ENCODE peak calls at places on chromosomes 13 and 19, in five cellular contexts. E is A549, A is IMR-90, N is HepG2, X is K562. G is an unnamed sample.

GRCh38 chr13:42524487-42525034 is 49.4 kb upstream of the TNFSF11 start:
- DNase-seq in E (no peak), A (no peak), N (no peak), X (no peak), G (no peak)

GRCh38 chr19:36010402-36010801 is 1.8 kb upstream of the SYNE4 start:
- DNase-seq in E (no peak), A (no peak), N (no peak), X (no peak), G (no peak)

GRCh38 chr19:1312732-1313694 is 27.3 kb downstream of the EFNA2 start:
- DNase-seq in E (peak; percentile 88), A (peak; percentile 58), N (no peak), X (no peak), G (no peak)

GRCh38 chr19:28915737-28916460 is 297.1 kb downstream of the UQCRFS1 start:
- DNase-seq in E (no peak), A (no peak), N (no peak), X (peak; percentile 2), G (no peak)

GRCh38 chr13:46609726-46610125 is 56.8 kb downstream of the LRCH1 start:
- DNase-seq in E (no peak), A (no peak), N (no peak), X (no peak), G (no peak)

GRCh38 chr19:4536798-4537197 is 1.8 kb upstream of the PLIN5 start:
- DNase-seq in E (no peak), A (no peak), N (no peak), X (no peak), G (no peak)

GRCh38 chr13:34349091-34349722 is 531.3 kb downstream of the RFC3 start:
- DNase-seq in E (no peak), A (peak; percentile 89), N (no peak), X (no peak), G (no peak)

GRCh38 chr13:107373551-107373950 is 805.6 kb upstream of the ARGLU1 start:
- DNase-seq in E (no peak), A (peak; percentile 91), N (no peak), X (no peak), G (no peak)

GRCh38 chr13:54187461-54187860 is 1158.8 kb downstream of the OLFM4 start:
- DNase-seq in E (no peak), A (no peak), N (no peak), X (no peak), G (no peak)

GRCh38 chr13:107867701-107868661 is 347.4 kb downstream of the LIG4 start:
- DNase-seq in E (no peak), A (peak; percentile 57), N (no peak), X (peak; percentile 79), G (no peak)

GRCh38 chr13:48412881-48413351 is at the start of gene LPAR6:
- DNase-seq in E (no peak), A (peak; percentile 73), N (peak; percentile 95), X (no peak), G (no peak)

GRCh38 chr13:44904982-44905381 is 84.3 kb downstream of the NUFIP1 start:
- DNase-seq in E (peak; percentile 32), A (peak; percentile 97), N (no peak), X (no peak), G (no peak)

GRCh38 chr13:112693831-112694497 is 4.1 kb downstream of the ATP11A start:
- DNase-seq in E (no peak), A (peak; percentile 90), N (no peak), X (no peak), G (no peak)

GRCh38 chr19:44005968-44006367 is 3.2 kb downstream of the ZNF230 start:
- DNase-seq in E (no peak), A (peak; percentile 23), N (no peak), X (no peak), G (no peak)

GRCh38 chr13:108948269-108948671 is 318.9 kb downstream of the MYO16 start:
- DNase-seq in E (peak; percentile 35), A (no peak), N (peak; percentile 24), X (no peak), G (no peak)

GRCh38 chr13:77345150-77345780 is 18.4 kb upstream of the MYCBP2 start:
- DNase-seq in E (no peak), A (no peak), N (no peak), X (no peak), G (no peak)

GRCh38 chr19:44943801-44944249 is 1.8 kb downstream of the APOC4 start:
- DNase-seq in E (no peak), A (no peak), N (no peak), X (peak; percentile 90), G (no peak)

GRCh38 chr13:97798836-97799235 is 154.6 kb upstream of the IPO5 start:
- DNase-seq in E (no peak), A (peak; percentile 15), N (no peak), X (no peak), G (no peak)

GRCh38 chr19:38877781-38878574 is at the start of gene RINL:
- DNase-seq in E (no peak), A (no peak), N (no peak), X (peak; percentile 61), G (no peak)

GRCh38 chr19:12346896-12347295 is 13.5 kb upstream of the ZNF563 start:
- DNase-seq in E (no peak), A (no peak), N (peak; percentile 58), X (no peak), G (no peak)

GRCh38 chr19:12772323-12772722 is 3.0 kb downstream of the HOOK2 start:
- DNase-seq in E (no peak), A (no peak), N (no peak), X (no peak), G (no peak)

GRCh38 chr13:47680752-47681151 is 320.3 kb downstream of the SUCLA2 start:
- DNase-seq in E (no peak), A (peak; percentile 50), N (no peak), X (no peak), G (no peak)

GRCh38 chr19:8611391-8611883 is 922 bp upstream of the ADAMTS10 start:
- DNase-seq in E (no peak), A (no peak), N (no peak), X (no peak), G (no peak)

GRCh38 chr19:32802840-32803239 is 66.7 kb downstream of the SLC7A9 start:
- DNase-seq in E (no peak), A (no peak), N (no peak), X (peak; percentile 34), G (no peak)

GRCh38 chr13:103876571-103876970 is 810.4 kb upstream of the SLC10A2 start:
- DNase-seq in E (no peak), A (peak; percentile 1), N (no peak), X (no peak), G (no peak)

GRCh38 chr19:33245948-33246728 is 20.5 kb upstream of the SLC7A10 start:
- DNase-seq in E (no peak), A (no peak), N (no peak), X (peak; percentile 14), G (peak; percentile 73)

GRCh38 chr19:16148443-16149045 is 5.1 kb downstream of the HSH2D start:
- DNase-seq in E (no peak), A (no peak), N (no peak), X (no peak), G (no peak)

GRCh38 chr13:83498486-83499190 is 383.6 kb downstream of the SLITRK1 start:
- DNase-seq in E (peak; percentile 9), A (peak; percentile 37), N (no peak), X (no peak), G (no peak)

DNA sequence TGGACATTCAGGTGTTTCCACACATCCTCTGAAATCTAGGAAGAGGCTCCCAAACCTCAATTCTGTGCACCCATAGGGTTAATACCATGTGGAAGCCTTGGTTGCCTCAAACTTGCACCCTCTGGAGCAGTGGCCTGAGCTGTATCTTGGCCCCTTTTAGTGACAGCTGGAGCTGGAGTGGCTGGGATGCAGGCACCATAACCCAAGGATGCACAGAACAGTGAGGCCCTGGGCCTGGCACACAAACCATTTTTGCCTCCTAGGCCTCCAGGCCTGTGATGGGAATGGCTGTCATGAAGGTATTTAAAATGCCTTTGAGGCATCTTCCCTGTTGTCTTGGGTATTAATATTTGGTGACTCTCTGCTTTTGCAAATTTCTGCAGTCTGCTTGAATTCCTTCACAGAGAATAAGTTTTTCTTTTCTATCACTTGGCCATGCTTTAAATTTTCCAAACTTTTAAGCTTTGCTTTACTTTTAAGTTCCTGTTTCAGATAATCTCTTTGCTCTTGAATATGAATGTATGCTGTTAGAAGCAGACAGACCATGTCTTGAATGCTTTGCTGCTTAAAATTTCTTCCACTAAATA is 1594.5 kb upstream of the PCDH20 start:
- DNase-seq in E (no peak), A (no peak), N (no peak), X (no peak), G (no peak)
- TF ChIP-seq CEBPB in E (no peak), A (no peak), N (no peak), X (no peak), G (no peak)

GRCh38 chr19:6236310-6237291 is 43.2 kb downstream of the MLLT1 start:
- DNase-seq in E (no peak), A (no peak), N (no peak), X (no peak), G (no peak)
- TF ChIP-seq MAFK in E (no peak), A (no peak), N (no peak), X (no peak), G (no peak)

DNA sequence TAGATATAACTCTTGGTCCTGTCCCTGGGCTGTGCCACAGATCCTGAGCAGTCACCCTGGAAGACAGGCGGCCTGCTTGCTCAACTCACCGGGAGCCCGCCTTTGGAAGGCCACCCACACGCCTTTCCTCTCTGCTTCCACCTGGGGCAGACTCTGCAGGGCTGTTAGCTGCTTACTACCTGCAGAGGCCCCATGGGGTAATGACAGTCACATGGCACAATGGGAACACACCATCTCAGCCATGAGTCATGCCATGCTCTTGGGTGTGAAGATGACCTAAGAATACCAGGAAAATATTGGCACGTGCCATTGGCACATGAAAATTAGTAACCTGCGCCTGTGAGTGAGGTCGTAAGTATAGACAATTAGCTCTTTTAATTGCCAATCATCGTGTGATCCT is 108.6 kb downstream of the COL4A2 start:
- DNase-seq in E (peak; percentile 47), A (peak; percentile 24), N (peak; percentile 17), X (peak; percentile 4), G (no peak)
- TF ChIP-seq CEBPB in E (no peak), A (no peak), N (no peak), X (no peak), G (no peak)

GRCh38 chr19:17775991-17776803 is 18.7 kb upstream of the B3GNT3 start:
- DNase-seq in E (no peak), A (peak; percentile 6), N (no peak), X (no peak), G (no peak)

GRCh38 chr19:17780781-17781180 is 14.2 kb upstream of the B3GNT3 start:
- DNase-seq in E (no peak), A (no peak), N (no peak), X (no peak), G (no peak)

GRCh38 chr19:17778621-17779280 is 16.2 kb upstream of the B3GNT3 start:
- DNase-seq in E (no peak), A (no peak), N (no peak), X (no peak), G (no peak)

GRCh38 chr19:17777840-17778620 is 16.9 kb upstream of the B3GNT3 start:
- DNase-seq in E (peak; percentile 62), A (peak; percentile 10), N (peak; percentile 40), X (peak; percentile 93), G (peak; percentile 87)

GRCh38 chr19:17779281-17779930 is 15.5 kb upstream of the B3GNT3 start:
- DNase-seq in E (peak; percentile 52), A (peak; percentile 15), N (no peak), X (peak; percentile 85), G (peak; percentile 68)
- TF ChIP-seq MAFK in E (no peak), A (no peak), N (no peak), X (no peak), G (no peak)

GRCh38 chr13:30895773-30896172 is 10.3 kb upstream of the MEDAG start:
- DNase-seq in E (no peak), A (peak; percentile 92), N (no peak), X (no peak), G (no peak)
- TF ChIP-seq CEBPB in E (no peak), A (peak; percentile 95), N (no peak), X (no peak), G (no peak)